ENCODE peak calls at places on chromosome 17, in seven cellular contexts. H is transverse colon, I is left ventricle myocardium inferior, E is adipocyte, Y is body of pancreas, C is Panc1, D is psoas muscle. G is an unnamed sample. For H3K4me1 and H3K36me3, the result is how much of the 10 kb centered on the place peaks cover.

GRCh38 chr17:80871341-80871740 is 120.3 kb upstream of the CHMP6 start:
- DNase-seq in C (no peak), Y (no peak), I (peak), H (no peak), D (peak), E (no peak), G (no peak)

GRCh38 chr17:42924891-42925290 is 24.3 kb downstream of the G6PC1 start:
- DNase-seq in D (no peak), H (no peak), I (no peak), E (no peak), Y (no peak), C (no peak), G (no peak)

GRCh38 chr17:50079334-50080095 is 15.6 kb upstream of the PDK2 start:
- DNase-seq in E (no peak), H (peak), I (no peak), C (no peak), D (peak), Y (peak), G (no peak)

GRCh38 chr17:20200016-20200788 is 191.0 kb downstream of the SPECC1 start:
- DNase-seq in D (no peak), E (no peak), Y (no peak), H (no peak), C (no peak), I (no peak), G (no peak)

GRCh38 chr17:45861185-45861584 is 16.5 kb downstream of the SPPL2C start:
- DNase-seq in Y (no peak), C (no peak), I (no peak), E (no peak), D (no peak), H (no peak), G (no peak)

GRCh38 chr17:45794840-45795239 is 10.7 kb downstream of the CRHR1 start:
- DNase-seq in Y (no peak), E (no peak), C (no peak), I (no peak), D (no peak), H (no peak), G (no peak)

GRCh38 chr17:81165246-81166032 is at the start of gene PVALEF:
- DNase-seq in I (no peak), Y (peak), D (peak), C (no peak), H (no peak), E (no peak), G (no peak)

GRCh38 chr17:15444805-15445204 is 22.6 kb downstream of the CDRT4 start:
- DNase-seq in I (no peak), Y (no peak), C (no peak), H (no peak), E (no peak), D (no peak), G (no peak)

GRCh38 chr17:38587193-38587592 is 18.6 kb downstream of the SRCIN1 start:
- DNase-seq in Y (no peak), I (no peak), E (no peak), H (no peak), C (no peak), D (no peak), G (no peak)

GRCh38 chr17:39676198-39676819 is 8.1 kb downstream of the PNMT start:
- DNase-seq in D (peak), E (no peak), H (peak), I (peak), C (no peak), Y (peak), G (peak)

GRCh38 chr17:78935419-78936323 is 10.5 kb upstream of the TIMP2 start:
- DNase-seq in E (peak), H (peak), Y (peak), I (peak), C (no peak), D (peak), G (peak)

GRCh38 chr17:47605006-47605405 is 44.7 kb upstream of the KPNB1 start:
- DNase-seq in D (no peak), H (no peak), Y (no peak), I (no peak), E (peak), C (no peak), G (no peak)

GRCh38 chr17:69501591-69502468 is 87.3 kb downstream of the MAP2K6 start:
- DNase-seq in I (no peak), Y (peak), H (peak), D (no peak), E (peak), C (no peak), G (peak)

GRCh38 chr17:27408891-27409290 is 47.4 kb upstream of the KSR1 start:
- DNase-seq in Y (no peak), C (no peak), E (peak), D (no peak), H (no peak), I (no peak), G (no peak)

GRCh38 chr17:29514792-29515191 is 52.0 kb downstream of the ABHD15 start:
- DNase-seq in Y (peak), H (no peak), I (no peak), D (no peak), C (no peak), E (peak), G (no peak)

GRCh38 chr17:70773210-70773609 is 603.9 kb downstream of the KCNJ2 start:
- DNase-seq in Y (no peak), E (no peak), H (no peak), C (no peak), I (no peak), D (no peak), G (no peak)

GRCh38 chr17:60087882-60088669 is 9.4 kb upstream of the HEATR6 start:
- DNase-seq in I (no peak), H (peak), C (no peak), Y (peak), D (no peak), E (peak), G (no peak)

GRCh38 chr17:69809331-69809730 is 265.7 kb upstream of the KCNJ16 start:
- DNase-seq in E (peak), Y (no peak), D (no peak), H (no peak), I (no peak), C (no peak), G (no peak)

GRCh38 chr17:12386240-12386639 is 279.4 kb upstream of the MYOCD start:
- DNase-seq in D (no peak), I (no peak), E (peak), C (no peak), H (no peak), Y (no peak), G (no peak)

GRCh38 chr17:78427140-78427539 is 48.7 kb downstream of the PGS1 start:
- DNase-seq in D (no peak), C (no peak), I (no peak), H (no peak), Y (no peak), E (no peak), G (no peak)

GRCh38 chr17:62674363-62674739 is 46.9 kb downstream of the MRC2 start:
- DNase-seq in D (no peak), I (no peak), C (no peak), E (no peak), Y (no peak), H (no peak), G (no peak)

GRCh38 chr17:48456584-48456983 is 26.6 kb upstream of the SKAP1 start:
- DNase-seq in Y (no peak), E (no peak), I (no peak), D (no peak), C (no peak), H (no peak), G (no peak)

GRCh38 chr17:45001310-45001709 is 33.2 kb upstream of the C1QL1 start:
- DNase-seq in E (no peak), I (no peak), D (no peak), Y (no peak), H (no peak), C (no peak), G (no peak)

GRCh38 chr17:68775969-68776368 is 174.8 kb upstream of the FAM20A start:
- DNase-seq in C (no peak), D (no peak), E (no peak), Y (no peak), I (no peak), H (no peak), G (no peak)

GRCh38 chr17:69503711-69504110 is 89.2 kb downstream of the MAP2K6 start:
- DNase-seq in Y (no peak), H (no peak), E (no peak), C (no peak), I (no peak), D (no peak), G (no peak)

DNA sequence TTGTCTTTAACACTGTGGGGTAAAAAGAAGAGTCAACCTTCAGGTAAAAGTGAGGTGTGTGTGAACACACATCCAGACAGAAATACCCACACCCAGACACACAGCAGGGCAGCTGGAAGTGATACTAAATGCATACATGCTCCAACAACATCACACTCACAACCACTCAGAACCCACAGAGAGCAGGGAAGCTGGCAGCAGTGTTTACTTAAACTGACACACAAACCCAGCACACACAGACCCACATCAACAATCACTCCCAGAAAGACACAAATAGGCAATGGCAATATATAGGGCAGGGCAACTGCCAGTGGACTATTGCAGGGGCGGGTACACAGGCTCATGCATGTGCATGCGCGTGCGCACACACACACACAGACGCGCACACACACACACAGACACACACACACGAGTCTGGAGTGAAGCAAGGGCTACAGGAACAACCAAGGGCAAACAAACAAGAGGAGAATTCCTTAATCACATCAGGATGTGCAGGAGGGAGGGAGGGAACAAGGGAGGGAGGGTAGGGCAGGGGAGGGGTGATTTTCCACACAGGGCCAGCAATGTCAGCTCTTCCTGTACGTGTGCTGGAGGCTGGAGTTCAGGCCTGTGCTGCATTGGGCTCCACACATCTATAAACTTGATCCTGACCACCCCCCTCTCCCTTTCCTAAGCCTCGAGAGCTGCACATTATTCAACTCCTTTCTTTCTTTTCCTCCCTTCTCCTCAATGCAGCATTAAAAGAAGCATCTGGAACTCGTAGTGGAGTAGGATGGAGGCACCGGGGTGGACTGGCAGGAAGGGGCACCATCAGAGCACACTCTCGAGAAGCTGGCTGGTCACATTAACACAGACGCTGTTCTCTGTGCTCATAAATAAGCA is 30.1 kb downstream of the HIC1 start:
- DNase-seq in C (no peak), E (peak), D (peak), I (no peak), Y (peak), H (peak), G (peak)
- H3K4me1 ChIP-seq in C (under half), E (half or more), D (half or more), I (half or more), Y (under half), H (under half), G (half or more)

DNA sequence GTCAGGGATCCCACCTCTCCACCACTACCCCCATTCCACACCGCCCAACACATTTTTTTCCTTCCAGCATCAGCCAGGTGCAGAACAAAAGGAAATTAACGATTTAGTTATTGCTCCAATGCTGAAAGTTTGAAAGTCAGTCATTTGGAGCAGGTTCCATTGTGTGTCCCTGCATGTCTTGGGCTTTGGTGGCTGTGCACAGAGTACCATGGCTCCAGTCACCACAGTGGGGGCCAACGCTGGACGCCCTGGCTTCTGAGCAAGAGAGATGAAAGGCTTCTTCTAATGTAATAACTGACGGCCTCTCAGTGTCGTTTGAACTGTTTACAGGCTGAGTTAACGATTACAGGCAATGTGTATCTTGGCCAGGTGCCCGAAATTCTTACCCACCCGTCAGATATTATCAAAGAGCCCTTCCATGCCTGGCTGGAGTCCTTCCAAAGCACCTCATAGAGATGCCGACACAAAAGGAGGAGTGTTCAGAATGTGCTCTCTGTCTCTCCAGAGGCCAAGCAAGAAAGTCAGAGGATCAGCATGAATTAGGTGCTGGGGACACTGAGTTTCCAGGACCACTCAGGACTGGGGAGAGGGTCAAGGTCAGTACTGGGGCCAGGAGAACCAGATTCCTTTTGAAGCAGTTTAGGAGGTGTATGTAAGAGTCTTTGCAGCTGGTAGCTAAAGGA is 25.9 kb downstream of the RNF43 start:
- DNase-seq in C (no peak), H (peak), Y (peak), I (no peak), E (no peak), D (no peak), G (peak)
- H3K4me3 ChIP-seq in C (no peak), H (no peak), Y (no peak), I (no peak), E (no peak), D (no peak), G (no peak)

GRCh38 chr17:21400816-21401593 is 24.8 kb downstream of the KCNJ12 start:
- DNase-seq in C (no peak), H (no peak), Y (no peak), I (no peak), E (no peak), D (no peak), G (no peak)
- H3K36me3 ChIP-seq in C (under half), H (under half), Y (under half), I (under half), E (under half), D (under half), G (under half)

GRCh38 chr17:76268991-76269981 is 4.1 kb downstream of the UBALD2 start:
- DNase-seq in I (no peak), Y (no peak), H (no peak), D (peak), E (no peak), C (no peak), G (no peak)
- H3K4me1 ChIP-seq in I (half or more), Y (half or more), H (under half), D (half or more), E (half or more), C (under half), G (under half)

GRCh38 chr17:4858880-4859260 is 25.7 kb downstream of the MINK1 start:
- DNase-seq in I (peak), C (no peak), D (peak), E (no peak), H (peak), Y (peak), G (no peak)
- H3K4me3 ChIP-seq in I (peak), C (no peak), D (peak), E (no peak), H (no peak), Y (no peak), G (no peak)

GRCh38 chr17:4892063-4892410 is 7.3 kb upstream of the C17orf107 start:
- DNase-seq in Y (no peak), C (no peak), I (no peak), E (no peak), D (peak), H (no peak), G (no peak)

GRCh38 chr17:4891405-4892062 is 7.8 kb upstream of the C17orf107 start:
- DNase-seq in E (no peak), C (no peak), I (no peak), D (peak), H (no peak), Y (no peak), G (no peak)

GRCh38 chr17:4893272-4893671 is 6.1 kb upstream of the C17orf107 start:
- DNase-seq in H (no peak), Y (no peak), E (no peak), I (no peak), D (peak), C (no peak), G (no peak)

GRCh38 chr17:4893721-4894560 is 5.4 kb upstream of the C17orf107 start:
- DNase-seq in I (no peak), H (no peak), Y (no peak), C (no peak), D (peak), E (no peak), G (no peak)

GRCh38 chr17:4892499-4893221 is 6.7 kb upstream of the C17orf107 start:
- DNase-seq in H (no peak), D (peak), I (no peak), E (no peak), Y (no peak), C (no peak), G (no peak)
- H3K36me3 ChIP-seq in H (under half), D (under half), I (half or more), E (half or more), Y (under half), C (under half), G (under half)

DNA sequence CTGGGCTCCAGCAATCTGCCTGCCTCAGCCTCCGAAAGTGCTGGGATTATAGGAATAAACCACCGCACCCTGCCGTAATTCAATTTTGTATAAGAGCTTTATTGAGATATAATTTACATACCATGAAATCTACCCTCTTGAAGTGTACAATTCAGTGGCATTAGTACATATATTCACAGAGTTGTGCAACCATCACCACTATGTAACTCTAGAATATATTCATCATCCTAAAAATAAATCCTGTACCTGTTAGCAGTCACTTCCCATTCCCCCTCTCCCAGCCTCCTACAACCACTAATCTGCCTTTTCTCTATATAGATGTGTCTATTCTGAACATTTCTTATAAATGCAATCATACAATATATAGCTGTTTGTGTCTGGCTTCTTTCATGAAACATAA is 26.1 kb downstream of the TOM1L2 start:
- DNase-seq in D (no peak), Y (no peak), H (no peak), I (no peak), E (no peak), C (no peak), G (no peak)
- H3K4me1 ChIP-seq in D (half or more), Y (under half), H (under half), I (half or more), E (under half), C (half or more), G (half or more)

DNA sequence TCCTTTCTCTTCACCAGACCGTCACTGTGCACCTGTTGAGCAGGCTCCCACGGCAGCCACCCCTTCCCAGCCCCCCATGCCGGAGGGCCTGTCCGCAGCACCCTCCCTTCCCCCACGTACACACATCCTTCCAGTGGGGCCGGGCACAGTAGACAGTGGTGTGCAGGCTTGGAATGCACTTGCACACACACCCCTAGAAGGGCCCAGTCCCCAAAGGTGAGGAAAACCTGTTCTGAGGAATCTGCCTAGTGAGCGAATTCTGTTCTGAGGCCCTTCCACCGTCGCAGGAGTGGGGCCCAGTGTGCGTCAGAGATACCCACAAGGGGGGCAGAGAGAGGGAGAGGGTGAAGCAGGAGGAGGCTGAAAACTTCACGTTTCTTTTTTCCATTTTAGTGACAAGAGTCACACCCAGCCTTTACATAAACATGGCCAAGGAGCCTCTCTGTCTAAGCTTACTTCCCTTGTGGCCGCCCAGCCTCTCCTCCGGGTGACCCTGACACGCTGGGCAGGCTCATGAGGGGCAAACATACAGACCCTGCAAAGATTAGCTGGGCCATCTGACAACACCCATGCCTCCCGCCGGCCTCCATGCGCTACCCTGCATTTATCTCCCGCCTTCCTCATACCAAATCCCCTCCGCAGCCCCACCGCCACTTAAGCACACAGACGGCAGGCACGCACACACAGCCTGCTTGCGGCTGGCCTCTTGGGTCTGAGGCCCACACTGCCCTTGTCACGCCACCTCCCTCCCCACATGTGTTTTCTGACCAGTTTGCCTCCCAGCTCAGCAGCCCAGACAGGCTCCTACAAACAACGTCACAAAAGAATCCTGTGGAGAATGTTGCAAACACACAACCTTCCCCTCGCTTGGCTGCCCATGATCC is 1.8 kb downstream of the ZBTB4 start:
- DNase-seq in C (no peak), E (peak), I (no peak), Y (peak), H (peak), D (peak), G (peak)
- H3K4me3 ChIP-seq in C (peak), E (peak), I (peak), Y (no peak), H (peak), D (peak), G (peak)